ENCODE peak calls at places on chromosomes 6 and 20, in six cellular contexts. One of them, this sample, is unnamed.

GRCh38 chr6:85775883-85776282 is 133.2 kb upstream of the SYNCRIP start:
- DNase-seq in heart left ventricle: no peak
- DNase-seq in Panc1: no peak
- DNase-seq in neural crest cell: no peak
- DNase-seq in dorsolateral prefrontal cortex: no peak
- DNase-seq in ascending aorta: no peak
- DNase-seq in this sample: no peak

GRCh38 chr6:12479885-12480284 is 189.7 kb downstream of the EDN1 start:
- DNase-seq in heart left ventricle: no peak
- DNase-seq in Panc1: no peak
- DNase-seq in neural crest cell: no peak
- DNase-seq in dorsolateral prefrontal cortex: no peak
- DNase-seq in ascending aorta: no peak
- DNase-seq in this sample: no peak

GRCh38 chr6:31734703-31735500 is 1.4 kb downstream of the CLIC1 start:
- DNase-seq in heart left ventricle: peak; percentile 73
- DNase-seq in Panc1: no peak
- DNase-seq in neural crest cell: no peak
- DNase-seq in dorsolateral prefrontal cortex: no peak
- DNase-seq in ascending aorta: peak; percentile 81
- DNase-seq in this sample: no peak

GRCh38 chr6:108546079-108547049 is 14.4 kb upstream of the FOXO3 start:
- DNase-seq in heart left ventricle: no peak
- DNase-seq in Panc1: no peak
- DNase-seq in neural crest cell: no peak
- DNase-seq in dorsolateral prefrontal cortex: no peak
- DNase-seq in ascending aorta: no peak
- DNase-seq in this sample: no peak

GRCh38 chr6:87968435-87969278 is 79.0 kb upstream of the SPACA1 start:
- DNase-seq in heart left ventricle: no peak
- DNase-seq in Panc1: no peak
- DNase-seq in neural crest cell: peak; percentile 16
- DNase-seq in dorsolateral prefrontal cortex: peak; percentile 43
- DNase-seq in ascending aorta: no peak
- DNase-seq in this sample: no peak

GRCh38 chr6:154953644-154954043 is 41.5 kb upstream of the TIAM2 start:
- DNase-seq in heart left ventricle: no peak
- DNase-seq in Panc1: no peak
- DNase-seq in neural crest cell: no peak
- DNase-seq in dorsolateral prefrontal cortex: no peak
- DNase-seq in ascending aorta: no peak
- DNase-seq in this sample: no peak

GRCh38 chr6:147283460-147283859 is 79.2 kb downstream of the STXBP5 start:
- DNase-seq in heart left ventricle: no peak
- DNase-seq in Panc1: no peak
- DNase-seq in neural crest cell: no peak
- DNase-seq in dorsolateral prefrontal cortex: no peak
- DNase-seq in ascending aorta: no peak
- DNase-seq in this sample: no peak

GRCh38 chr6:111201764-111202163 is 114.5 kb downstream of the SLC16A10 start:
- DNase-seq in heart left ventricle: no peak
- DNase-seq in Panc1: no peak
- DNase-seq in neural crest cell: no peak
- DNase-seq in dorsolateral prefrontal cortex: no peak
- DNase-seq in ascending aorta: no peak
- DNase-seq in this sample: no peak

GRCh38 chr6:31739639-31740396 is at the start of gene MSH5:
- DNase-seq in heart left ventricle: peak; percentile 98
- DNase-seq in Panc1: peak; percentile 96
- DNase-seq in neural crest cell: peak; percentile 95
- DNase-seq in dorsolateral prefrontal cortex: peak; percentile 98
- DNase-seq in ascending aorta: peak; percentile 99
- DNase-seq in this sample: peak; percentile 98

GRCh38 chr20:409697-410559 is 1.8 kb downstream of the RBCK1 start:
- DNase-seq in heart left ventricle: no peak
- DNase-seq in Panc1: no peak
- DNase-seq in neural crest cell: no peak
- DNase-seq in dorsolateral prefrontal cortex: no peak
- DNase-seq in ascending aorta: no peak
- DNase-seq in this sample: no peak

GRCh38 chr6:36926711-36927110 is 27.8 kb upstream of the PI16 start:
- DNase-seq in heart left ventricle: no peak
- DNase-seq in Panc1: no peak
- DNase-seq in neural crest cell: no peak
- DNase-seq in dorsolateral prefrontal cortex: no peak
- DNase-seq in ascending aorta: no peak
- DNase-seq in this sample: no peak

GRCh38 chr20:36506253-36506652 is 35.1 kb upstream of the MYL9 start:
- DNase-seq in heart left ventricle: no peak
- DNase-seq in Panc1: no peak
- DNase-seq in neural crest cell: no peak
- DNase-seq in dorsolateral prefrontal cortex: no peak
- DNase-seq in ascending aorta: no peak
- DNase-seq in this sample: no peak

GRCh38 chr6:106439459-106439858 is 78.9 kb downstream of the CRYBG1 start:
- DNase-seq in heart left ventricle: no peak
- DNase-seq in Panc1: no peak
- DNase-seq in neural crest cell: no peak
- DNase-seq in dorsolateral prefrontal cortex: no peak
- DNase-seq in ascending aorta: no peak
- DNase-seq in this sample: no peak

GRCh38 chr6:47048638-47049037 is 6.5 kb upstream of the ADGRF1 start:
- DNase-seq in heart left ventricle: no peak
- DNase-seq in Panc1: no peak
- DNase-seq in neural crest cell: no peak
- DNase-seq in dorsolateral prefrontal cortex: no peak
- DNase-seq in ascending aorta: no peak
- DNase-seq in this sample: no peak

GRCh38 chr6:136403166-136403980 is 113.7 kb upstream of the BCLAF1 start:
- DNase-seq in heart left ventricle: no peak
- DNase-seq in Panc1: peak; percentile 86
- DNase-seq in neural crest cell: no peak
- DNase-seq in dorsolateral prefrontal cortex: no peak
- DNase-seq in ascending aorta: no peak
- DNase-seq in this sample: no peak

GRCh38 chr6:55445648-55446204 is 118.5 kb downstream of the GFRAL start:
- DNase-seq in heart left ventricle: no peak
- DNase-seq in Panc1: peak; percentile 45
- DNase-seq in neural crest cell: no peak
- DNase-seq in dorsolateral prefrontal cortex: no peak
- DNase-seq in ascending aorta: no peak
- DNase-seq in this sample: peak; percentile 11

GRCh38 chr6:121430514-121431460 is 4.7 kb upstream of the GJA1 start:
- DNase-seq in heart left ventricle: no peak
- DNase-seq in Panc1: no peak
- DNase-seq in neural crest cell: no peak
- DNase-seq in dorsolateral prefrontal cortex: no peak
- DNase-seq in ascending aorta: no peak
- DNase-seq in this sample: peak; percentile 32

GRCh38 chr6:169028343-169028742 is 225.3 kb downstream of the THBS2 start:
- DNase-seq in heart left ventricle: no peak
- DNase-seq in Panc1: no peak
- DNase-seq in neural crest cell: no peak
- DNase-seq in dorsolateral prefrontal cortex: no peak
- DNase-seq in ascending aorta: no peak
- DNase-seq in this sample: no peak

GRCh38 chr6:87808005-87808757 is 106.1 kb upstream of the AKIRIN2 start:
- DNase-seq in heart left ventricle: no peak
- DNase-seq in Panc1: peak; percentile 57
- DNase-seq in neural crest cell: no peak
- DNase-seq in dorsolateral prefrontal cortex: no peak
- DNase-seq in ascending aorta: no peak
- DNase-seq in this sample: no peak

GRCh38 chr6:135522975-135523692 is 25.6 kb upstream of the AHI1 start:
- DNase-seq in heart left ventricle: no peak
- DNase-seq in Panc1: no peak
- DNase-seq in neural crest cell: no peak
- DNase-seq in dorsolateral prefrontal cortex: no peak
- DNase-seq in ascending aorta: no peak
- DNase-seq in this sample: peak; percentile 63

GRCh38 chr6:160198577-160199211 is 59.9 kb downstream of the SLC22A2 start:
- DNase-seq in heart left ventricle: no peak
- DNase-seq in Panc1: no peak
- DNase-seq in neural crest cell: no peak
- DNase-seq in dorsolateral prefrontal cortex: no peak
- DNase-seq in ascending aorta: no peak
- DNase-seq in this sample: no peak

GRCh38 chr6:160197662-160198061 is 61.0 kb downstream of the SLC22A2 start:
- DNase-seq in heart left ventricle: no peak
- DNase-seq in Panc1: no peak
- DNase-seq in neural crest cell: no peak
- DNase-seq in dorsolateral prefrontal cortex: no peak
- DNase-seq in ascending aorta: no peak
- DNase-seq in this sample: no peak

GRCh38 chr6:160192840-160193239 is 65.8 kb downstream of the SLC22A2 start:
- DNase-seq in heart left ventricle: no peak
- DNase-seq in Panc1: no peak
- DNase-seq in neural crest cell: no peak
- DNase-seq in dorsolateral prefrontal cortex: no peak
- DNase-seq in ascending aorta: no peak
- DNase-seq in this sample: no peak

GRCh38 chr6:160190974-160191373 is 67.6 kb downstream of the SLC22A2 start:
- DNase-seq in heart left ventricle: no peak
- DNase-seq in Panc1: no peak
- DNase-seq in neural crest cell: no peak
- DNase-seq in dorsolateral prefrontal cortex: no peak
- DNase-seq in ascending aorta: no peak
- DNase-seq in this sample: no peak

GRCh38 chr6:160194808-160195207 is 63.8 kb downstream of the SLC22A2 start:
- DNase-seq in heart left ventricle: no peak
- DNase-seq in Panc1: no peak
- DNase-seq in neural crest cell: no peak
- DNase-seq in dorsolateral prefrontal cortex: no peak
- DNase-seq in ascending aorta: no peak
- DNase-seq in this sample: no peak
- TF ChIP-seq CTCF in heart left ventricle: no peak
- TF ChIP-seq CTCF in Panc1: no peak
- TF ChIP-seq CTCF in neural crest cell: no peak
- TF ChIP-seq CTCF in dorsolateral prefrontal cortex: no peak
- TF ChIP-seq CTCF in ascending aorta: no peak
- TF ChIP-seq CTCF in this sample: no peak

GRCh38 chr20:2401527-2401926 is 20.8 kb downstream of the TGM6 start:
- DNase-seq in heart left ventricle: no peak
- DNase-seq in Panc1: no peak
- DNase-seq in neural crest cell: no peak
- DNase-seq in dorsolateral prefrontal cortex: no peak
- DNase-seq in ascending aorta: no peak
- DNase-seq in this sample: no peak

GRCh38 chr20:2402271-2402980 is 21.7 kb downstream of the TGM6 start:
- DNase-seq in heart left ventricle: no peak
- DNase-seq in Panc1: no peak
- DNase-seq in neural crest cell: no peak
- DNase-seq in dorsolateral prefrontal cortex: no peak
- DNase-seq in ascending aorta: peak; percentile 9
- DNase-seq in this sample: no peak

GRCh38 chr20:2398453-2398852 is 17.8 kb downstream of the TGM6 start:
- DNase-seq in heart left ventricle: no peak
- DNase-seq in Panc1: no peak
- DNase-seq in neural crest cell: no peak
- DNase-seq in dorsolateral prefrontal cortex: no peak
- DNase-seq in ascending aorta: peak; percentile 7
- DNase-seq in this sample: no peak

GRCh38 chr20:2399390-2399789 is 18.7 kb downstream of the TGM6 start:
- DNase-seq in heart left ventricle: no peak
- DNase-seq in Panc1: no peak
- DNase-seq in neural crest cell: no peak
- DNase-seq in dorsolateral prefrontal cortex: no peak
- DNase-seq in ascending aorta: peak; percentile 43
- DNase-seq in this sample: no peak

GRCh38 chr20:2400290-2400689 is 19.6 kb downstream of the TGM6 start:
- DNase-seq in heart left ventricle: no peak
- DNase-seq in Panc1: no peak
- DNase-seq in neural crest cell: no peak
- DNase-seq in dorsolateral prefrontal cortex: no peak
- DNase-seq in ascending aorta: peak; percentile 34
- DNase-seq in this sample: no peak
- TF ChIP-seq CTCF in heart left ventricle: no peak
- TF ChIP-seq CTCF in Panc1: no peak
- TF ChIP-seq CTCF in neural crest cell: no peak
- TF ChIP-seq CTCF in dorsolateral prefrontal cortex: no peak
- TF ChIP-seq CTCF in ascending aorta: no peak
- TF ChIP-seq CTCF in this sample: no peak

GRCh38 chr20:52889225-52889624 is 82.9 kb upstream of the TSHZ2 start:
- DNase-seq in heart left ventricle: no peak
- DNase-seq in Panc1: no peak
- DNase-seq in neural crest cell: no peak
- DNase-seq in dorsolateral prefrontal cortex: no peak
- DNase-seq in ascending aorta: no peak
- DNase-seq in this sample: no peak
- TF ChIP-seq CTCF in heart left ventricle: no peak
- TF ChIP-seq CTCF in Panc1: no peak
- TF ChIP-seq CTCF in neural crest cell: no peak
- TF ChIP-seq CTCF in dorsolateral prefrontal cortex: no peak
- TF ChIP-seq CTCF in ascending aorta: no peak
- TF ChIP-seq CTCF in this sample: no peak

GRCh38 chr6:156757849-156758248 is 19.3 kb upstream of the ARID1B start:
- DNase-seq in heart left ventricle: no peak
- DNase-seq in Panc1: no peak
- DNase-seq in neural crest cell: no peak
- DNase-seq in dorsolateral prefrontal cortex: no peak
- DNase-seq in ascending aorta: no peak
- DNase-seq in this sample: no peak

GRCh38 chr6:156747715-156748114 is 29.5 kb upstream of the ARID1B start:
- DNase-seq in heart left ventricle: no peak
- DNase-seq in Panc1: no peak
- DNase-seq in neural crest cell: no peak
- DNase-seq in dorsolateral prefrontal cortex: no peak
- DNase-seq in ascending aorta: no peak
- DNase-seq in this sample: no peak

GRCh38 chr6:156756630-156757610 is 20.3 kb upstream of the ARID1B start:
- DNase-seq in heart left ventricle: no peak
- DNase-seq in Panc1: no peak
- DNase-seq in neural crest cell: no peak
- DNase-seq in dorsolateral prefrontal cortex: no peak
- DNase-seq in ascending aorta: no peak
- DNase-seq in this sample: no peak

GRCh38 chr6:156748504-156748903 is 28.7 kb upstream of the ARID1B start:
- DNase-seq in heart left ventricle: no peak
- DNase-seq in Panc1: no peak
- DNase-seq in neural crest cell: no peak
- DNase-seq in dorsolateral prefrontal cortex: no peak
- DNase-seq in ascending aorta: no peak
- DNase-seq in this sample: no peak

DNA sequence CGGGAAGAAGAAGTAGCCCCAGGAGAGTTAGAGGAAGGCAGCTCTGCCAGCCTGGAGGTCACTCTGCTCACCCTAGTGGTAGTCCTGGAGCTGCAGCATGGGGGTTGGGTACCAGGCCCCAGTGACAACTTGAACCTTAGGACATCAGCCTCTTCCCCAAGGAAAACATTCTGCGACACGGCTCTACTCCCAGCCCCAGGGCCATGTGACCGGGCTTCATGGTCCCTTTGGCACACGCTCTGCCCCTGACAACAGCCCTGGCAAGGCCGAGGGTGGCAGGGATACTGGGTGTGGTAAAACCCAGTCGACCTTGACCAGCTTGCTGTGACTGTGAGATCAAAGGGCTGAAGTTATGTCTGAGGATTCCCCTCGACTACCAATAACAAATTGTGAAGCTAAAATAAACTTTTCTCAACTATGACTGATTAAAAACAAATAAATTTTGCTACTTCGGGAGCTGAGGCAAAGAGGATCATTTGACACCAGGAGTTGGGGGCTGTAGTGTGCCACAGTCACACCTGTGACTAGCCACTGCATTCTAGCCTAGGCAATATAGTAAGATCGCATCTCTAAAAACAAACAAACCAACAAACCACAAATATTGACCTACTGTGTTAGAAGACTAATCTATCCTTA is 24.4 kb upstream of the ARID1B start:
- DNase-seq in heart left ventricle: no peak
- DNase-seq in Panc1: peak; percentile 20
- DNase-seq in neural crest cell: no peak
- DNase-seq in dorsolateral prefrontal cortex: no peak
- DNase-seq in ascending aorta: no peak
- DNase-seq in this sample: no peak
- TF ChIP-seq CTCF in heart left ventricle: no peak
- TF ChIP-seq CTCF in Panc1: peak; percentile 69
- TF ChIP-seq CTCF in neural crest cell: no peak
- TF ChIP-seq CTCF in dorsolateral prefrontal cortex: peak; percentile 5
- TF ChIP-seq CTCF in ascending aorta: no peak
- TF ChIP-seq CTCF in this sample: no peak

This sample was measured in LNCaP clone FGC.